ENCODE peak calls at places on chromosome 22, in seven cellular contexts. One of them, this sample, is unnamed.
A peak's percentile ranks its signal among the peaks of the same experiment; 100 is the strongest.

GRCh38 chr22:24133187-24133965 is 47.9 kb upstream of the SUSD2 start:
- DNase-seq in GM23248: peak; percentile 9
- DNase-seq in left lung: peak; percentile 70
- DNase-seq in BE2C: no peak
- DNase-seq in CD4-positive, alpha-beta T cell: peak; percentile 47
- DNase-seq in CD8-positive, alpha-beta T cell: peak; percentile 73
- DNase-seq in IMR-90: peak; percentile 41
- DNase-seq in this sample: no peak

GRCh38 chr22:22508274-22509176 is at the start of gene ZNF280B:
- DNase-seq in GM23248: peak; percentile 66
- DNase-seq in BE2C: peak; percentile 93
- DNase-seq in left lung: peak; percentile 87
- DNase-seq in CD8-positive, alpha-beta T cell: peak; percentile 80
- DNase-seq in IMR-90: peak; percentile 79
- DNase-seq in CD4-positive, alpha-beta T cell: peak; percentile 74
- DNase-seq in this sample: peak; percentile 73

GRCh38 chr22:24426859-24427499 is 420 bp upstream of the ADORA2A start:
- DNase-seq in CD4-positive, alpha-beta T cell: no peak
- DNase-seq in CD8-positive, alpha-beta T cell: peak; percentile 64
- DNase-seq in BE2C: no peak
- DNase-seq in left lung: peak; percentile 79
- DNase-seq in IMR-90: no peak
- DNase-seq in GM23248: no peak
- DNase-seq in this sample: no peak

GRCh38 chr22:33869946-33870345 is 50.3 kb downstream of the LARGE1 start:
- DNase-seq in BE2C: no peak
- DNase-seq in left lung: no peak
- DNase-seq in IMR-90: peak; percentile 27
- DNase-seq in CD4-positive, alpha-beta T cell: no peak
- DNase-seq in CD8-positive, alpha-beta T cell: no peak
- DNase-seq in GM23248: peak; percentile 6
- DNase-seq in this sample: no peak

GRCh38 chr22:34976474-34976873 is 89.5 kb upstream of the ISX start:
- DNase-seq in IMR-90: no peak
- DNase-seq in BE2C: no peak
- DNase-seq in left lung: no peak
- DNase-seq in GM23248: no peak
- DNase-seq in CD8-positive, alpha-beta T cell: no peak
- DNase-seq in CD4-positive, alpha-beta T cell: no peak
- DNase-seq in this sample: no peak

GRCh38 chr22:27994481-27995331 is 75.7 kb upstream of the PITPNB start:
- DNase-seq in BE2C: peak; percentile 3
- DNase-seq in GM23248: no peak
- DNase-seq in IMR-90: no peak
- DNase-seq in CD8-positive, alpha-beta T cell: no peak
- DNase-seq in left lung: peak; percentile 48
- DNase-seq in CD4-positive, alpha-beta T cell: no peak
- DNase-seq in this sample: no peak

GRCh38 chr22:35643991-35644390 is 4.3 kb upstream of the APOL6 start:
- DNase-seq in left lung: no peak
- DNase-seq in BE2C: no peak
- DNase-seq in CD4-positive, alpha-beta T cell: no peak
- DNase-seq in GM23248: no peak
- DNase-seq in IMR-90: no peak
- DNase-seq in CD8-positive, alpha-beta T cell: no peak
- DNase-seq in this sample: no peak

GRCh38 chr22:50293441-50294318 is 13.8 kb downstream of the PLXNB2 start:
- DNase-seq in CD4-positive, alpha-beta T cell: no peak
- DNase-seq in BE2C: peak; percentile 62
- DNase-seq in IMR-90: peak; percentile 60
- DNase-seq in GM23248: peak; percentile 83
- DNase-seq in left lung: peak; percentile 91
- DNase-seq in CD8-positive, alpha-beta T cell: no peak
- DNase-seq in this sample: no peak

GRCh38 chr22:33542722-33543121 is 377.6 kb downstream of the LARGE1 start:
- DNase-seq in left lung: no peak
- DNase-seq in GM23248: no peak
- DNase-seq in BE2C: no peak
- DNase-seq in CD4-positive, alpha-beta T cell: no peak
- DNase-seq in IMR-90: no peak
- DNase-seq in CD8-positive, alpha-beta T cell: no peak
- DNase-seq in this sample: no peak

GRCh38 chr22:43162412-43163150 is 11.2 kb downstream of the TSPO start:
- DNase-seq in GM23248: no peak
- DNase-seq in IMR-90: no peak
- DNase-seq in left lung: no peak
- DNase-seq in CD4-positive, alpha-beta T cell: no peak
- DNase-seq in CD8-positive, alpha-beta T cell: no peak
- DNase-seq in BE2C: no peak
- DNase-seq in this sample: no peak

DNA sequence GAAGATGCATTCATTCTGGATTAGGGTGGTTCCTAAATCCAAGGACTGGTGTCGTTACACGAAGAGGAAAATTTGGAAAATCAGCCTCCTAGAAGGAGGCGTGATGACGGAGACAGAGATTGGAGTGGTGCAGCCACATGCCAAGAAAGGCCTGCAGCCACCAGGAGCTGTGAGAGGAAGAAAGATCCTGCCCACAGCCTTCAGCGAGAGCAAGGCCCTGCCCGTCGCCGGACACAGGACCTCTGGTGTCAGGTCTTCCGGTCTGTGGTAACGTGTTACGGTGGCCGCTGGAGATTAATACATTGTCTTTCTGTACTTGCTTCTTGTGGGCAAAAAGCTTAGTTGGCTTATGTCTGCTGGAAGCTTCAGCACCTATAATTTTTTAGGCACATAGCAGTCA is 1045.8 kb downstream of the BRD1 start:
- DNase-seq in CD8-positive, alpha-beta T cell: no peak
- DNase-seq in IMR-90: no peak
- DNase-seq in left lung: no peak
- DNase-seq in GM23248: no peak
- DNase-seq in BE2C: no peak
- DNase-seq in CD4-positive, alpha-beta T cell: no peak
- DNase-seq in this sample: no peak
- H3K9me3 ChIP-seq in CD8-positive, alpha-beta T cell: no peaks in the 10 kb centered on the region
- H3K9me3 ChIP-seq in IMR-90: peaks cover 71% of the 10 kb centered on the region
- H3K9me3 ChIP-seq in left lung: peaks cover 14% of the 10 kb centered on the region
- H3K9me3 ChIP-seq in GM23248: no peaks in the 10 kb centered on the region
- H3K9me3 ChIP-seq in BE2C: peaks cover 2% of the 10 kb centered on the region
- H3K9me3 ChIP-seq in CD4-positive, alpha-beta T cell: no peaks in the 10 kb centered on the region
- H3K9me3 ChIP-seq in this sample: no peaks in the 10 kb centered on the region

GRCh38 chr22:47551438-47551788 is 789.0 kb downstream of the TBC1D22A start:
- DNase-seq in CD4-positive, alpha-beta T cell: no peak
- DNase-seq in left lung: no peak
- DNase-seq in IMR-90: no peak
- DNase-seq in CD8-positive, alpha-beta T cell: no peak
- DNase-seq in BE2C: no peak
- DNase-seq in GM23248: no peak
- DNase-seq in this sample: no peak
- H3K9me3 ChIP-seq in CD4-positive, alpha-beta T cell: no peaks in the 10 kb centered on the region
- H3K9me3 ChIP-seq in left lung: no peaks in the 10 kb centered on the region
- H3K9me3 ChIP-seq in IMR-90: peaks cover 37% of the 10 kb centered on the region
- H3K9me3 ChIP-seq in CD8-positive, alpha-beta T cell: no peaks in the 10 kb centered on the region
- H3K9me3 ChIP-seq in BE2C: no peaks in the 10 kb centered on the region
- H3K9me3 ChIP-seq in GM23248: no peaks in the 10 kb centered on the region
- H3K9me3 ChIP-seq in this sample: no peaks in the 10 kb centered on the region

GRCh38 chr22:48591286-48592065 is 1236.2 kb downstream of the BRD1 start:
- DNase-seq in GM23248: no peak
- DNase-seq in CD4-positive, alpha-beta T cell: no peak
- DNase-seq in left lung: peak; percentile 77
- DNase-seq in IMR-90: no peak
- DNase-seq in CD8-positive, alpha-beta T cell: no peak
- DNase-seq in BE2C: no peak
- DNase-seq in this sample: no peak
- H3K9me3 ChIP-seq in GM23248: no peaks in the 10 kb centered on the region
- H3K9me3 ChIP-seq in CD4-positive, alpha-beta T cell: no peaks in the 10 kb centered on the region
- H3K9me3 ChIP-seq in left lung: no peaks in the 10 kb centered on the region
- H3K9me3 ChIP-seq in IMR-90: peaks cover 63% of the 10 kb centered on the region
- H3K9me3 ChIP-seq in CD8-positive, alpha-beta T cell: no peaks in the 10 kb centered on the region
- H3K9me3 ChIP-seq in BE2C: peaks cover 4% of the 10 kb centered on the region
- H3K9me3 ChIP-seq in this sample: no peaks in the 10 kb centered on the region

GRCh38 chr22:45903355-45904149 is 73.4 kb downstream of the WNT7B start:
- DNase-seq in CD4-positive, alpha-beta T cell: no peak
- DNase-seq in left lung: no peak
- DNase-seq in BE2C: no peak
- DNase-seq in IMR-90: peak; percentile 69
- DNase-seq in GM23248: peak; percentile 74
- DNase-seq in CD8-positive, alpha-beta T cell: no peak
- DNase-seq in this sample: no peak
- H3K9me3 ChIP-seq in CD4-positive, alpha-beta T cell: no peaks in the 10 kb centered on the region
- H3K9me3 ChIP-seq in left lung: no peaks in the 10 kb centered on the region
- H3K9me3 ChIP-seq in BE2C: no peaks in the 10 kb centered on the region
- H3K9me3 ChIP-seq in IMR-90: no peaks in the 10 kb centered on the region
- H3K9me3 ChIP-seq in GM23248: no peaks in the 10 kb centered on the region
- H3K9me3 ChIP-seq in CD8-positive, alpha-beta T cell: no peaks in the 10 kb centered on the region
- H3K9me3 ChIP-seq in this sample: no peaks in the 10 kb centered on the region

GRCh38 chr22:21032037-21032842 is at the start of gene SLC7A4:
- DNase-seq in IMR-90: no peak
- DNase-seq in GM23248: no peak
- DNase-seq in CD8-positive, alpha-beta T cell: no peak
- DNase-seq in left lung: peak; percentile 81
- DNase-seq in CD4-positive, alpha-beta T cell: no peak
- DNase-seq in BE2C: peak; percentile 44
- DNase-seq in this sample: no peak
- H3K9me3 ChIP-seq in IMR-90: no peaks in the 10 kb centered on the region
- H3K9me3 ChIP-seq in GM23248: no peaks in the 10 kb centered on the region
- H3K9me3 ChIP-seq in CD8-positive, alpha-beta T cell: no peaks in the 10 kb centered on the region
- H3K9me3 ChIP-seq in left lung: no peaks in the 10 kb centered on the region
- H3K9me3 ChIP-seq in CD4-positive, alpha-beta T cell: no peaks in the 10 kb centered on the region
- H3K9me3 ChIP-seq in BE2C: no peaks in the 10 kb centered on the region
- H3K9me3 ChIP-seq in this sample: no peaks in the 10 kb centered on the region

DNA sequence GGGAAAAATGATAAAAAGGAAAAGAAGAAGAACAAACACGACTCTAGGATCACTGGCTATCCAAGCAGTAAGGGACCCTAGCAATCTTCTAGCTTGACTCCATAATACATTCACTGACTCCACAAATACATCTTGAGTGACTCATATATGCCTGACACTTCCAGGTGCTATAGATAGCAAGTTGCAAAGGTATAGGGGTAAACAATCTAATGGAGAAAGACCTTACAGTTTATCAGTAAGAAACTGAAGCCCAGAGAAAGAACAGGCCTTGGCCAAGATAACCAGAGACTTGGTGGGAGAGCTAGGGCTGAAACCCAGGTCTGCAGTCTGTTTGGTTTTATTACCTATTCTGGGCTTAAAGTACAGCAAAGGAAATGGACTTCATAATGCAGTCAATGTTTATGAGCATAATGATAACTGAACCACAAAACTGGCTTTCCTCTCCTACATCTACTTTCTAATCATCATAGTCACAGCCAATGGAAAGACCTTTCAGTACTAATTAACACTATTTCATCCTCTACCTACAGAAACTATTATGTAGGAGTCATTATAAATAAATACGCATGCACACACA is 19.7 kb upstream of the SLC5A1 start:
- DNase-seq in left lung: no peak
- DNase-seq in CD8-positive, alpha-beta T cell: no peak
- DNase-seq in CD4-positive, alpha-beta T cell: no peak
- DNase-seq in BE2C: no peak
- DNase-seq in IMR-90: no peak
- DNase-seq in GM23248: no peak
- DNase-seq in this sample: no peak
- H3K9me3 ChIP-seq in left lung: no peaks in the 10 kb centered on the region
- H3K9me3 ChIP-seq in CD8-positive, alpha-beta T cell: no peaks in the 10 kb centered on the region
- H3K9me3 ChIP-seq in CD4-positive, alpha-beta T cell: no peaks in the 10 kb centered on the region
- H3K9me3 ChIP-seq in BE2C: no peaks in the 10 kb centered on the region
- H3K9me3 ChIP-seq in IMR-90: no peaks in the 10 kb centered on the region
- H3K9me3 ChIP-seq in GM23248: no peaks in the 10 kb centered on the region
- H3K9me3 ChIP-seq in this sample: no peaks in the 10 kb centered on the region

DNA sequence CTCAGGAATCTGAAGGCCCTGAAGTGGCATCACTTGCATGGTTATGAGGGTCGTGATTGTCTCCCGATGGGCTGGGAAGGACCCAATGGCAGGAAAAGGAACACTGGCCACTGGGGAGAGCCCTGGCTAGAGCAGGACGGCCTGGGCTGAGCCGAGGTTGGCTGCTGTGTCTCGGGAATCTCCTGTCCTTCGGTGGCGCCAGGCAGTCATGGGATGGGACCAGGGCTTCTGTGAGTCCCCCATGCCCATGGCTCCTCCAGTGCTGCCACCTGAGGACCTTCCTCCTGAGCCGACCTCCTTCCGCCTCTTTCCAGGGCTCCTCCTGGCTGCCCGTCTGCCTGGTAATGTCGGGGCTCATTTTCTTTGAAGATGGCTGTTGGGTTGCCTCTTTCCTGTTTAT is 1394.0 kb downstream of the BRD1 start:
- DNase-seq in CD8-positive, alpha-beta T cell: no peak
- DNase-seq in CD4-positive, alpha-beta T cell: no peak
- DNase-seq in BE2C: no peak
- DNase-seq in IMR-90: no peak
- DNase-seq in left lung: peak; percentile 72
- DNase-seq in GM23248: no peak
- DNase-seq in this sample: no peak
- H3K9me3 ChIP-seq in CD8-positive, alpha-beta T cell: no peaks in the 10 kb centered on the region
- H3K9me3 ChIP-seq in CD4-positive, alpha-beta T cell: no peaks in the 10 kb centered on the region
- H3K9me3 ChIP-seq in BE2C: peaks cover 5% of the 10 kb centered on the region
- H3K9me3 ChIP-seq in IMR-90: peaks cover 53% of the 10 kb centered on the region
- H3K9me3 ChIP-seq in left lung: no peaks in the 10 kb centered on the region
- H3K9me3 ChIP-seq in GM23248: no peaks in the 10 kb centered on the region
- H3K9me3 ChIP-seq in this sample: no peaks in the 10 kb centered on the region

GRCh38 chr22:48477031-48477721 is 1350.5 kb downstream of the BRD1 start:
- DNase-seq in CD8-positive, alpha-beta T cell: no peak
- DNase-seq in left lung: peak; percentile 56
- DNase-seq in BE2C: no peak
- DNase-seq in IMR-90: no peak
- DNase-seq in GM23248: no peak
- DNase-seq in CD4-positive, alpha-beta T cell: no peak
- DNase-seq in this sample: peak; percentile 51

GRCh38 chr22:48476599-48476998 is 1351.1 kb downstream of the BRD1 start:
- DNase-seq in CD8-positive, alpha-beta T cell: no peak
- DNase-seq in BE2C: no peak
- DNase-seq in CD4-positive, alpha-beta T cell: no peak
- DNase-seq in left lung: peak; percentile 28
- DNase-seq in GM23248: no peak
- DNase-seq in IMR-90: no peak
- DNase-seq in this sample: no peak

GRCh38 chr22:48475661-48476345 is 1351.9 kb downstream of the BRD1 start:
- DNase-seq in CD4-positive, alpha-beta T cell: no peak
- DNase-seq in GM23248: no peak
- DNase-seq in CD8-positive, alpha-beta T cell: no peak
- DNase-seq in IMR-90: no peak
- DNase-seq in BE2C: no peak
- DNase-seq in left lung: peak; percentile 49
- DNase-seq in this sample: no peak

GRCh38 chr22:48473202-48473601 is 1354.5 kb downstream of the BRD1 start:
- DNase-seq in BE2C: no peak
- DNase-seq in CD4-positive, alpha-beta T cell: no peak
- DNase-seq in GM23248: no peak
- DNase-seq in IMR-90: no peak
- DNase-seq in CD8-positive, alpha-beta T cell: no peak
- DNase-seq in left lung: peak; percentile 28
- DNase-seq in this sample: no peak

GRCh38 chr22:48474881-48475280 is 1352.8 kb downstream of the BRD1 start:
- DNase-seq in IMR-90: no peak
- DNase-seq in BE2C: no peak
- DNase-seq in CD8-positive, alpha-beta T cell: no peak
- DNase-seq in left lung: peak; percentile 53
- DNase-seq in CD4-positive, alpha-beta T cell: no peak
- DNase-seq in GM23248: no peak
- DNase-seq in this sample: no peak
- H3K9me3 ChIP-seq in IMR-90: peaks cover 21% of the 10 kb centered on the region
- H3K9me3 ChIP-seq in BE2C: no peaks in the 10 kb centered on the region
- H3K9me3 ChIP-seq in CD8-positive, alpha-beta T cell: no peaks in the 10 kb centered on the region
- H3K9me3 ChIP-seq in left lung: no peaks in the 10 kb centered on the region
- H3K9me3 ChIP-seq in CD4-positive, alpha-beta T cell: no peaks in the 10 kb centered on the region
- H3K9me3 ChIP-seq in GM23248: no peaks in the 10 kb centered on the region
- H3K9me3 ChIP-seq in this sample: no peaks in the 10 kb centered on the region